ENCODE peak calls at places on chromosomes 7 and 10, in eight cellular contexts. O is fibroblast of mammary gland; C is stimulated activated CD8-positive, alpha-beta memory T cell treated with anti-CD3 and anti-CD28 coated beads, Interleukin-7, amount 100 ng/mL, for 48 hours; B is stimulated activated CD4-positive, alpha-beta T cell treated with anti-CD3 and anti-CD28 coated beads, TNF-alpha, amount 100 ng/mL, for 4 hours; L is NCI-H1417; S is activated CD4-positive, alpha-beta T cell treated with anti-CD3 and anti-CD28 coated beads, Interleukin-2, amount 50 U/mL, for 48 hours; R is neuronal stem cell; E is substantia nigra. W is an unnamed sample.

GRCh38 chr7:106205621-106206222 is 79.1 kb downstream of the NAMPT start:
- DNase-seq in O (peak; percentile 40), C (no peak), B (no peak), L (no peak), S (no peak), R (no peak), E (no peak), W (no peak)

GRCh38 chr7:98091061-98091460 is 15.6 kb upstream of the LMTK2 start:
- DNase-seq in O (no peak), C (no peak), B (no peak), L (no peak), S (no peak), R (no peak), E (no peak), W (no peak)

GRCh38 chr10:23060918-23061317 is 34.5 kb upstream of the MSRB2 start:
- DNase-seq in O (no peak), C (no peak), B (no peak), L (peak; percentile 53), S (no peak), R (no peak), E (no peak), W (no peak)

GRCh38 chr7:157335991-157336382 is 817 bp upstream of the DNAJB6 start:
- DNase-seq in O (no peak), C (no peak), B (no peak), L (no peak), S (no peak), R (no peak), E (peak; percentile 25), W (no peak)

GRCh38 chr7:130426541-130426940 is 14.3 kb downstream of the CEP41 start:
- DNase-seq in O (no peak), C (no peak), B (no peak), L (no peak), S (no peak), R (no peak), E (no peak), W (no peak)

GRCh38 chr10:29687411-29688160 is 52.8 kb upstream of the SVIL start:
- DNase-seq in O (peak; percentile 17), C (no peak), B (no peak), L (no peak), S (no peak), R (no peak), E (no peak), W (no peak)

GRCh38 chr10:77801474-77802238 is 124.9 kb downstream of the DLG5 start:
- DNase-seq in O (peak; percentile 61), C (peak; percentile 74), B (no peak), L (no peak), S (peak; percentile 62), R (no peak), E (no peak), W (no peak)

GRCh38 chr7:48938539-48938938 is 14.2 kb downstream of the CDC14C start:
- DNase-seq in O (peak; percentile 85), C (no peak), B (no peak), L (no peak), S (no peak), R (no peak), E (no peak), W (no peak)

GRCh38 chr7:158754746-158755444 is 50.3 kb upstream of the NCAPG2 start:
- DNase-seq in O (peak; percentile 24), C (no peak), B (no peak), L (no peak), S (no peak), R (no peak), E (no peak), W (no peak)

GRCh38 chr7:156020566-156020965 is 208.3 kb upstream of the SHH start:
- DNase-seq in O (no peak), C (no peak), B (no peak), L (no peak), S (no peak), R (no peak), E (no peak), W (no peak)

GRCh38 chr7:28958235-28958945 is at the start of gene TRIL:
- DNase-seq in O (peak; percentile 70), C (no peak), B (no peak), L (no peak), S (no peak), R (peak; percentile 77), E (peak; percentile 78), W (peak; percentile 74)

GRCh38 chr10:118343115-118343514 is 991 bp upstream of the FAM204A start:
- DNase-seq in O (peak; percentile 69), C (no peak), B (no peak), L (no peak), S (no peak), R (no peak), E (no peak), W (no peak)

GRCh38 chr7:78734626-78735025 is 718.8 kb downstream of the MAGI2 start:
- DNase-seq in O (peak; percentile 36), C (no peak), B (no peak), L (no peak), S (no peak), R (no peak), E (no peak), W (no peak)

GRCh38 chr10:84308481-84309304 is 19.7 kb upstream of the CCSER2 start:
- DNase-seq in O (peak; percentile 19), C (peak; percentile 32), B (no peak), L (peak; percentile 21), S (peak; percentile 74), R (no peak), E (peak; percentile 34), W (no peak)

GRCh38 chr10:15253951-15254807 is 85.7 kb upstream of the NMT2 start:
- DNase-seq in O (no peak), C (no peak), B (no peak), L (peak; percentile 23), S (no peak), R (no peak), E (peak; percentile 51), W (no peak)

GRCh38 chr7:46291601-46292150 is 370.6 kb upstream of the IGFBP3 start:
- DNase-seq in O (peak; percentile 94), C (no peak), B (no peak), L (no peak), S (no peak), R (no peak), E (no peak), W (no peak)

GRCh38 chr10:59107147-59107546 is 69.3 kb upstream of the PHYHIPL start:
- DNase-seq in O (no peak), C (no peak), B (no peak), L (no peak), S (no peak), R (no peak), E (no peak), W (no peak)

GRCh38 chr7:129356176-129356575 is 78.1 kb upstream of the STRIP2 start:
- DNase-seq in O (no peak), C (no peak), B (no peak), L (no peak), S (no peak), R (no peak), E (no peak), W (no peak)

GRCh38 chr7:114405427-114405826 is 9.2 kb upstream of the FOXP2 start:
- DNase-seq in O (peak; percentile 46), C (no peak), B (no peak), L (peak; percentile 72), S (no peak), R (no peak), E (no peak), W (no peak)

GRCh38 chr10:126350216-126350992 is 37.9 kb downstream of the ADAM12 start:
- DNase-seq in O (peak; percentile 92), C (no peak), B (no peak), L (no peak), S (no peak), R (no peak), E (peak; percentile 6), W (no peak)

GRCh38 chr7:112009081-112009480 is 197.1 kb downstream of the DOCK4 start:
- DNase-seq in O (peak; percentile 81), C (no peak), B (no peak), L (no peak), S (no peak), R (no peak), E (no peak), W (no peak)

GRCh38 chr7:30436046-30436445 is 42.5 kb downstream of the NOD1 start:
- DNase-seq in O (no peak), C (no peak), B (no peak), L (no peak), S (no peak), R (no peak), E (no peak), W (no peak)

GRCh38 chr10:103546401-103546800 is 52.9 kb downstream of the NEURL1 start:
- DNase-seq in O (no peak), C (no peak), B (no peak), L (no peak), S (no peak), R (no peak), E (no peak), W (no peak)

GRCh38 chr7:17371656-17372524 is 73.4 kb downstream of the AHR start:
- DNase-seq in O (peak; percentile 98), C (no peak), B (no peak), L (no peak), S (no peak), R (no peak), E (no peak), W (no peak)